ENCODE peak calls at places on chromosomes 16 and 17, in four cellular contexts. K is dorsolateral prefrontal cortex, C is breast epithelium, X is colonic mucosa. G is an unnamed sample. For H3K27me3, the result is how much of the 10 kb centered on the place peaks cover.

GRCh38 chr17:41785091-41785875 is 1.2 kb downstream of the JUP start:
- DNase-seq in K (no peak), C (no peak), X (peak), G (no peak)

GRCh38 chr17:48374650-48375230 is 55.3 kb downstream of the SKAP1 start:
- DNase-seq in K (no peak), C (no peak), X (peak), G (no peak)

GRCh38 chr17:9226794-9227135 is 205.5 kb downstream of the NTN1 start:
- DNase-seq in K (no peak), C (no peak), X (no peak), G (no peak)

GRCh38 chr16:12271006-12271405 is 294.5 kb downstream of the SNX29 start:
- DNase-seq in K (no peak), C (no peak), X (no peak), G (no peak)

GRCh38 chr16:9364721-9365693 is 273.6 kb downstream of the HAPSTR1 start:
- DNase-seq in K (peak), C (peak), X (peak), G (no peak)

GRCh38 chr17:35002876-35003551 is 22.7 kb downstream of the LIG3 start:
- DNase-seq in K (no peak), C (no peak), X (no peak), G (peak)

GRCh38 chr16:4733211-4733742 is 794 bp downstream of the ANKS3 start:
- DNase-seq in K (no peak), C (no peak), X (no peak), G (no peak)

GRCh38 chr17:65438708-65439294 is 122.6 kb downstream of the AXIN2 start:
- DNase-seq in K (no peak), C (no peak), X (no peak), G (no peak)

GRCh38 chr16:78437352-78437968 is 338.0 kb downstream of the WWOX start:
- DNase-seq in K (no peak), C (no peak), X (peak), G (no peak)

GRCh38 chr16:62648256-62648655 is 612.0 kb upstream of the CDH8 start:
- DNase-seq in K (no peak), C (no peak), X (no peak), G (no peak)

GRCh38 chr17:34665150-34665802 is 85.9 kb downstream of the TMEM132E start:
- DNase-seq in K (no peak), C (no peak), X (no peak), G (no peak)

GRCh38 chr17:29178750-29179231 is 1.4 kb downstream of the MYO18A start:
- DNase-seq in K (no peak), C (no peak), X (peak), G (no peak)

GRCh38 chr17:75707096-75707720 is 14.1 kb upstream of the ITGB4 start:
- DNase-seq in K (no peak), C (no peak), X (no peak), G (no peak)

GRCh38 chr17:72560303-72561247 is 439.8 kb downstream of the SOX9 start:
- DNase-seq in K (peak), C (no peak), X (peak), G (no peak)

GRCh38 chr17:7612294-7612640 is 2.4 kb downstream of the FXR2 start:
- DNase-seq in K (no peak), C (no peak), X (no peak), G (no peak)

GRCh38 chr16:17358846-17359245 is 111.9 kb downstream of the XYLT1 start:
- DNase-seq in K (no peak), C (no peak), X (no peak), G (no peak)

GRCh38 chr17:20908373-20909273 is 134.2 kb downstream of the USP22 start:
- DNase-seq in K (peak), C (peak), X (peak), G (no peak)

GRCh38 chr16:68335175-68335574 is 24.4 kb downstream of the PRMT7 start:
- DNase-seq in K (no peak), C (no peak), X (no peak), G (no peak)

GRCh38 chr16:75292691-75293090 is 41.3 kb upstream of the BCAR1 start:
- DNase-seq in K (no peak), C (no peak), X (no peak), G (no peak)

GRCh38 chr17:55305321-55306087 is 40.7 kb downstream of the HLF start:
- DNase-seq in K (no peak), C (no peak), X (no peak), G (no peak)

GRCh38 chr17:78779848-78780247 is 2.2 kb downstream of the CYTH1 start:
- DNase-seq in K (no peak), C (no peak), X (peak), G (no peak)

GRCh38 chr17:54435966-54436365 is 464.7 kb upstream of the TOM1L1 start:
- DNase-seq in K (no peak), C (no peak), X (no peak), G (no peak)

GRCh38 chr17:38510424-38511125 is 82.3 kb downstream of the ARHGAP23 start:
- DNase-seq in K (no peak), C (no peak), X (no peak), G (no peak)

GRCh38 chr17:44345497-44346026 is 460 bp downstream of the GRN start:
- DNase-seq in K (peak), C (peak), X (peak), G (no peak)

GRCh38 chr16:50802000-50802399 is 60.1 kb downstream of the CYLD start:
- DNase-seq in K (no peak), C (no peak), X (no peak), G (peak)

GRCh38 chr16:2739555-2740435 is 12.6 kb upstream of the SRRM2 start:
- DNase-seq in K (no peak), C (no peak), X (no peak), G (no peak)

GRCh38 chr16:89491238-89491869 is 993 bp upstream of the ANKRD11 start:
- DNase-seq in K (no peak), C (no peak), X (no peak), G (no peak)
- TF ChIP-seq CTCF in K (no peak), C (no peak), X (no peak), G (peak)

GRCh38 chr16:90048347-90048722 is 28.8 kb downstream of the PRDM7 start:
- DNase-seq in K (no peak), C (no peak), X (no peak), G (no peak)

GRCh38 chr16:90046122-90046970 is 27.1 kb upstream of the DBNDD1 start:
- DNase-seq in K (no peak), C (no peak), X (no peak), G (no peak)

GRCh38 chr16:90047714-90048346 is 28.6 kb upstream of the DBNDD1 start:
- DNase-seq in K (no peak), C (no peak), X (no peak), G (no peak)

GRCh38 chr16:90048737-90049330 is 28.3 kb downstream of the PRDM7 start:
- DNase-seq in K (no peak), C (no peak), X (no peak), G (no peak)

DNA sequence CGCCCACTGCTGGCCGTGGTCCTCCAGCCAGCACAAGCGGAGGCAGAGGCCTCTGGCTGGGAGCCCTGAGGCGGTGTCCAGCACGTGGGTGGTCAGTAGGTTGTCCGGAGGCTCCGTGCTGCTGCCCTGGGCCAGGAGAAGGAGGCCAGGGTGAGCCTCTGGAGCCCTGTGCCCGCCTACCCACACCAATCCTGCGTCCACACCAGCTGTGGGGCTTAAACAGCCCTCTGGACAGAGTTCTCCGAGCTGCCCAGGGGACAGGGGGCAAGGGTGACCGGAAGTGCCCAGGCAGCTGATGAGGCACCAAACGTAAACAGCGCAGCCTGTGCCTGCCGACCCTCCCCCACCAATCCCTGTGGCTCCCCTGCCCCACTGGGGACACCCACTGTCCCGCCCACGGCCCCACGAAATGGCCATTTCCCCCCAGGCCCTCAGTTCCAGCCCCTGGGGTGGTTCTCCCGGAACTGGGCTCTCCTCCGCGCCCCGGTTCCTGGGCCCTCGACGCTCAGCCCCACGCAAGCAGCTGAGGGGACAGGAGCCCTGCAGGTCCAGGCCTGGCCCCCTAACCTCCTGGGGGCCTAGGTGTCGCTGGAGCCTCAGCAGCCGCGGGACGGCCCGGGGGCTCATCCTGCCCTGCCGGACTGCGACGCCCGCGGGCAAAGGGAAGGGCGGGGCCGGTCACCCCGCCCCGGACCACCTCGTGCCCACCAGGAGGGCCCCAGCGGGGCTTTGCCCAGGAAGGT is 27.9 kb upstream of the DBNDD1 start:
- DNase-seq in K (no peak), C (peak), X (no peak), G (no peak)
- H3K4me3 ChIP-seq in K (peak), C (peak), X (peak), G (peak)

DNA sequence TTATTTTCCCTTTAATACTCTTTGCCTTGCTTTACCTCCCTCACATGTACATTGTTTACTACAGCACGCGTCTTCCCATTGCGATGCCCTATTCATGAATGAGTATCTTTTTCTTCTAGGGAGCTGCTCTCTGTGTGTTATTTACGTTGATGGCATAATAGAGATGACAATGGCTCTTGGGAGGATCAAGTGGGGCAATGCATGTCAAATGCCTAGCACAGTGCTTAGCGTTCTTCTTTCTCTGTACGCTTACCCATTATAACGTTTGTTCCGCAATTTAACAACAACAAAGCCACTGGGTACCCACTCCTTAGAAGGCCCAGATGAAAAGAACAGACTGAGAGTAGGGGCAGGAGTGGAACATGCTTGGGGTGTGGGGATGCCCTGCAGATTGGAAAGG is 271.6 kb upstream of the TNRC6C start:
- DNase-seq in K (no peak), C (no peak), X (no peak), G (no peak)
- H3K27me3 ChIP-seq in K (under half), C (under half), X (under half), G (under half)

DNA sequence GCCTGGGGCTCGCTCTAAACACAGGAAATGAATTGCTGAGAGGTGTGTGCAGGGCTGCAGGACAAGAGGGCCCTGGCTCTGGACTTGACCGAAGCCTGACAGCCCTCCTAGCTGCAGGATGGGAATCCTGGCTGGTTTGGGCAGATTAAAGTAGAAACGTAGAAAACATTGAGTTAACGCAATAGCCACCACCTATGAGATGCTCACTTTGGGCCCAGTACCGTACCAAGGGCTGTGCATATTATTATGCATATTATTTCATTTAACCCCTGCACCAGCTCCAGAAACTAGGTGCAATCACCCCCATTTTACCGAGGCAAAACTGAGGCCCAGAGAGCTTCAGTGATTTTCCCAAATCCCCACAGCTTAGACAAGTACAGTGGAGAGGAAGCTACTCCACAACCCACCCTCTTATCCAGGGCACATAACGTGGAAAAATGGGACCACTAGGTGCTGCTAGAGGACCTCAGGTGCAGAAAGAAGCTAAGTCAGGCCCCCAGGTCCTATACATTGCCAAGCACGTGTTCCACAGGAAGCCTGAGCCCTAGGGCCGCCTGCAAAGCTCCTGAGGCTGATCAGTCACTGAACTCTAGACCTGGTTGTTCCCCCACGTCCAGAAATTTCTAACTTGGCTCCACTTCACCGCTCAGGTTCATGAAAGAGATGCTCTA is 79.2 kb downstream of the MYH11 start:
- DNase-seq in K (no peak), C (no peak), X (no peak), G (peak)
- TF ChIP-seq CTCF in K (peak), C (no peak), X (peak), G (peak)

GRCh38 chr17:58333396-58334207 is 5.0 kb upstream of the TSPOAP1 start:
- DNase-seq in K (no peak), C (no peak), X (no peak), G (no peak)
- H3K4me3 ChIP-seq in K (no peak), C (no peak), X (peak), G (no peak)

GRCh38 chr16:86050111-86050510 is 151.1 kb downstream of the IRF8 start:
- DNase-seq in K (no peak), C (no peak), X (no peak), G (no peak)
- H3K27me3 ChIP-seq in K (under half), C (under half), X (under half), G (half or more)

DNA sequence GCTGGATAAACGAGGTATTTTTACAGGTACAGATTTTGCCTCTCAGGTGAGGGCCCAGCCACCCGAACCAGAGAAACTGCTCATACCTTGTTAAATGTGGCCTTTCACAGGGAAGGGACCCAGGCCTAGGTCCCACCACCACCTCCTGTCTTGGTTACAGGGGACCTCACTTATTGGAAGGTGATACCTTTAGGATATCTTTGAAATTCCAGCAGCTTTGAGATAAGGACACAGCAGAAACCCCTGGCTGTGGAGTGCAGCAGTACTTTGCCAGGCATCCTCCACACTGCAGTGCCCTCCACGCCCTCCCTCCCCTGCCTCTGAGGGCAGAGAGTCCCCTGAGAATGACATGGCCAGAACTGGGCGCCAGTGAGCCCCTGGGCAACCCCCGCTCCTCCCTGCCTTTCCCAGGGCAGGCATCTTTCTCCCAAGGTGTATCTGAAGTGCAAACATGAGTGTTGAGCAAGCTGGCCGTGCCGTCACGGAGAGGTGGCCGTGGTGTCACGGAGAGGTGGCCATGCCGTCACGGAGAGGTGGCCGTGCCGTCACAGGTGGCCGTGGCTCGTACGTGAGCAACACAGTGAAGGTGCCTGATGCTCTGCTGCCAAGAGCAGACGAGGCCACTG is 134.7 kb upstream of the CHMP6 start:
- DNase-seq in K (no peak), C (no peak), X (no peak), G (no peak)
- TF ChIP-seq CTCF in K (no peak), C (no peak), X (no peak), G (no peak)

GRCh38 chr16:1078579-1079021 is 6.1 kb downstream of the SSTR5 start:
- DNase-seq in K (no peak), C (peak), X (peak), G (no peak)
- H3K4me3 ChIP-seq in K (no peak), C (no peak), X (no peak), G (no peak)

GRCh38 chr17:2054262-2054739 is 602 bp upstream of the HIC1 start:
- DNase-seq in K (no peak), C (no peak), X (no peak), G (no peak)

GRCh38 chr17:2054740-2055493 is at the start of gene HIC1:
- DNase-seq in K (no peak), C (peak), X (peak), G (no peak)

GRCh38 chr17:2056221-2057129 is 1.6 kb downstream of the HIC1 start:
- DNase-seq in K (no peak), C (no peak), X (no peak), G (no peak)

GRCh38 chr17:2057130-2057713 is 2.3 kb downstream of the HIC1 start:
- DNase-seq in K (no peak), C (no peak), X (no peak), G (no peak)

DNA sequence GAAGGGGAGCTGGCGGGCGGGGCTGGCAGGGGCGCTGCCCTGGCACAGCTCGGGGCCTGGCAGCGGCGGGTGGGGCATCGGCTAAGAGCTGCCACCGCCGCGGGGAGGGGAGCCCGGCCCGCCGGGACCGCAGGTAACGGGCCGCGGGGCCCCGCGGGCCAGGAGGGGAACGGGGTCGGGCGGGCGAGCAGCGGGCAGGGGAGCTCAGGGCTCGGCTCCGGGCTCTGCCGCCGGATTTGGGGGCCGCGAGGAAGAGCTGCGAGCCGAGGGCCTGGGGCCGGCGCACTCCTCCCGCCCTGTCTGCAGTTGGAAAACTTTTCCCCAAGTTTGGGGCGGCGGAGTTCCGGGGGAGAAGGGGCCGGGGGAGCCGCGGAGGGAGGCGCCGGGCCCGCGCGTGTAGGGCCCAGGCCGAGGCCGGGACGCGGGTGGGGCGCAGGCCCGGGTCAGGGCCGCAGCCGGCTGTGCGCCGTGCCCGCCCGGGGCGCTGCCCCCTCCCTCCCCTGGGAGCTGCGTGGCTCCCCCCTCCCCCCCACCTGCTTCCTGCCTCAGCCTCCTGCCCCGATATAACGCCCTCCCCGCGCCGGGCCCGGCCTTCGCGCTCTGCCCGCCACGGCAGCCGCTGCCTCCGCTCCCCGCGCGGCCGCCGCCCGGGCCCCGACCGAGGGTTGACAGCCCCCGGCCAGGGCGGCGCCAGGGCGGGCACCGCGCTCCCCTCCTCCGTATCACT is 754 bp downstream of the HIC1 start:
- DNase-seq in K (no peak), C (no peak), X (no peak), G (no peak)
- H3K27me3 ChIP-seq in K (under half), C (under half), X (under half), G (under half)

GRCh38 chr17:82300707-82301270 is 16.6 kb downstream of the CD7 start:
- DNase-seq in K (no peak), C (peak), X (peak), G (no peak)
- TF ChIP-seq CTCF in K (peak), C (peak), X (peak), G (peak)

G was measured in AG04450.